ENCODE peak calls at places on chromosome X, in six cellular contexts. B is stimulated activated effector memory CD8-positive, alpha-beta T cell treated with anti-CD3 and anti-CD28 coated beads, Interleukin-12 subunit alpha, Interleukin-12 subunit beta, amount 100 ng/mL, for 72 hours; T is vagina; Z is activated CD4-positive, alpha-beta T cell treated with anti-CD3 and anti-CD28 coated beads, Interleukin-2, amount 50 U/mL, for 1 hour; U is stimulated activated CD4-positive, alpha-beta T cell treated with anti-CD3 and anti-CD28 coated beads, Interleukin-2, amount 100 ng/mL, for 48 hours; W is CD4-positive, alpha-beta T cell. A is an unnamed sample.

GRCh38 chrX:54920610-54921426 is at the start of gene TRO:
- DNase-seq in B (no peak), T (peak), Z (no peak), U (no peak), W (no peak), A (no peak)

GRCh38 chrX:40107291-40108083 is 9.7 kb upstream of the BCOR start:
- DNase-seq in B (no peak), T (no peak), Z (no peak), U (no peak), W (no peak), A (no peak)

GRCh38 chrX:149829751-149830191 is 48.0 kb downstream of the MAGEA9 start:
- DNase-seq in B (peak), T (no peak), Z (peak), U (no peak), W (peak), A (no peak)

GRCh38 chrX:73214366-73215094 is at the start of gene NAP1L2:
- DNase-seq in B (peak), T (no peak), Z (peak), U (peak), W (peak), A (no peak)

GRCh38 chrX:140733766-140734342 is 24.3 kb downstream of the LINC00632 start:
- DNase-seq in B (no peak), T (no peak), Z (no peak), U (peak), W (no peak), A (no peak)

GRCh38 chrX:139902559-139902958 is 30.3 kb downstream of the ATP11C start:
- DNase-seq in B (no peak), T (no peak), Z (no peak), U (no peak), W (no peak), A (no peak)

GRCh38 chrX:41737065-41737464 is 13.1 kb downstream of the GPR82 start:
- DNase-seq in B (peak), T (no peak), Z (peak), U (no peak), W (no peak), A (no peak)

GRCh38 chrX:106144755-106145639 is 23.1 kb upstream of the PWWP3B start:
- DNase-seq in B (no peak), T (no peak), Z (no peak), U (no peak), W (no peak), A (no peak)

GRCh38 chrX:54473993-54474859 is 21.8 kb downstream of the FGD1 start:
- DNase-seq in B (no peak), T (no peak), Z (no peak), U (no peak), W (no peak), A (no peak)

GRCh38 chrX:8731579-8732395 is at the start of gene ANOS1:
- DNase-seq in B (no peak), T (no peak), Z (no peak), U (no peak), W (no peak), A (no peak)

GRCh38 chrX:130055103-130055502 is 55.2 kb downstream of the ELF4 start:
- DNase-seq in B (no peak), T (no peak), Z (no peak), U (no peak), W (no peak), A (no peak)

GRCh38 chrX:76915836-76916235 is 488.3 kb downstream of the MAGEE1 start:
- DNase-seq in B (no peak), T (no peak), Z (no peak), U (no peak), W (no peak), A (no peak)

GRCh38 chrX:111784667-111785066 is 91.3 kb upstream of the TRPC5OS start:
- DNase-seq in B (no peak), T (no peak), Z (no peak), U (no peak), W (no peak), A (no peak)

GRCh38 chrX:133698298-133698697 is 283.0 kb upstream of the GPC4 start:
- DNase-seq in B (no peak), T (no peak), Z (no peak), U (no peak), W (no peak), A (no peak)

GRCh38 chrX:17750436-17750835 is 13.1 kb downstream of the SCML1 start:
- DNase-seq in B (no peak), T (no peak), Z (no peak), U (no peak), W (no peak), A (no peak)

GRCh38 chrX:45070116-45071007 is 130.3 kb downstream of the DIPK2B start:
- DNase-seq in B (no peak), T (no peak), Z (no peak), U (no peak), W (no peak), A (no peak)

GRCh38 chrX:9378980-9379696 is 85.7 kb upstream of the TBL1X start:
- DNase-seq in B (no peak), T (no peak), Z (no peak), U (no peak), W (no peak), A (peak)

GRCh38 chrX:43559643-43560042 is 96.5 kb upstream of the MAOA start:
- DNase-seq in B (peak), T (no peak), Z (peak), U (peak), W (peak), A (no peak)

GRCh38 chrX:139882299-139882698 is 50.6 kb downstream of the ATP11C start:
- DNase-seq in B (no peak), T (no peak), Z (no peak), U (no peak), W (no peak), A (no peak)

GRCh38 chrX:104351173-104351769 is 96.5 kb upstream of the ESX1 start:
- DNase-seq in B (no peak), T (no peak), Z (no peak), U (no peak), W (no peak), A (peak)

GRCh38 chrX:78708171-78708570 is 39.3 kb upstream of the LPAR4 start:
- DNase-seq in B (no peak), T (no peak), Z (no peak), U (no peak), W (no peak), A (no peak)

GRCh38 chrX:133884430-133885394 is 100.7 kb downstream of the GPC3 start:
- DNase-seq in B (no peak), T (no peak), Z (no peak), U (no peak), W (no peak), A (no peak)

GRCh38 chrX:153926863-153927685 is 1.0 kb upstream of the ARHGAP4 start:
- DNase-seq in B (no peak), T (no peak), Z (peak), U (peak), W (peak), A (peak)

GRCh38 chrX:79413009-79413408 is 45.9 kb upstream of the ITM2A start:
- DNase-seq in B (no peak), T (no peak), Z (no peak), U (no peak), W (no peak), A (no peak)

GRCh38 chrX:19682712-19683331 is 167.5 kb upstream of the MAP3K15 start:
- DNase-seq in B (peak), T (no peak), Z (peak), U (peak), W (peak), A (peak)

GRCh38 chrX:139920306-139920705 is 12.5 kb downstream of the ATP11C start:
- DNase-seq in B (no peak), T (no peak), Z (no peak), U (no peak), W (no peak), A (no peak)

GRCh38 chrX:20265726-20266681 is 705 bp downstream of the RPS6KA3 start:
- DNase-seq in B (peak), T (no peak), Z (peak), U (no peak), W (peak), A (peak)

GRCh38 chrX:78710146-78710545 is 37.4 kb upstream of the LPAR4 start:
- DNase-seq in B (no peak), T (no peak), Z (no peak), U (no peak), W (no peak), A (no peak)

GRCh38 chrX:3699841-3700381 is 13.5 kb downstream of the PRKX start:
- DNase-seq in B (no peak), T (no peak), Z (no peak), U (no peak), W (no peak), A (no peak)

GRCh38 chrX:133229361-133229760 is 11.2 kb upstream of the TFDP3 start:
- DNase-seq in B (no peak), T (no peak), Z (no peak), U (no peak), W (no peak), A (no peak)

GRCh38 chrX:54439967-54440871 is at the start of gene TSR2:
- DNase-seq in B (peak), T (no peak), Z (peak), U (peak), W (peak), A (peak)

GRCh38 chrX:106927700-106928099 is 7.5 kb downstream of the CLDN2 start:
- DNase-seq in B (no peak), T (peak), Z (no peak), U (no peak), W (no peak), A (no peak)

A was measured in NK-92 treated with Interleukin-12 subunit alpha and Interleukin-12 subunit beta, amount 100 ng/mL, for 24 hours.